ENCODE peak calls at places on chromosomes 16 and 17, in ten cellular contexts. X is CD8-positive, alpha-beta memory T cell; O is AML-193; N is nucleus accumbens; B is Right ventricle myocardium inferior; T is astrocyte; M is hypothalamus; F is fibroblast of the aortic adventitia; G is ecto neural progenitor cell; E is T follicular helper cell. P is an unnamed sample.
A peak's percentile ranks its signal among the peaks of the same experiment; 100 is the strongest.

GRCh38 chr16:50671644-50672260 is 9.4 kb downstream of the SNX20 start:
- DNase-seq in X (peak; percentile 22), O (peak; percentile 61), N (no peak), B (no peak), T (no peak), M (no peak), F (peak; percentile 32), G (no peak), E (no peak), P (no peak)

GRCh38 chr16:49697631-49698030 is 158.3 kb downstream of the ZNF423 start:
- DNase-seq in X (no peak), O (no peak), N (no peak), B (no peak), T (no peak), M (no peak), F (no peak), G (no peak), E (no peak), P (no peak)

GRCh38 chr17:76843703-76844484 is 24.3 kb upstream of the MGAT5B start:
- DNase-seq in X (no peak), O (no peak), N (no peak), B (no peak), T (no peak), M (no peak), F (no peak), G (no peak), E (no peak), P (no peak)

GRCh38 chr17:79997004-79997673 is 38.5 kb downstream of the TBC1D16 start:
- DNase-seq in X (peak; percentile 92), O (peak; percentile 99), N (no peak), B (peak; percentile 75), T (no peak), M (no peak), F (no peak), G (no peak), E (peak; percentile 67), P (peak; percentile 42)

GRCh38 chr17:1469231-1469852 is 13.3 kb upstream of the CRK start:
- DNase-seq in X (no peak), O (no peak), N (no peak), B (peak; percentile 16), T (peak; percentile 78), M (no peak), F (no peak), G (peak; percentile 74), E (no peak), P (no peak)

GRCh38 chr16:87305505-87306391 is 11.4 kb downstream of the C16orf95 start:
- DNase-seq in X (no peak), O (no peak), N (no peak), B (no peak), T (no peak), M (no peak), F (no peak), G (peak; percentile 56), E (no peak), P (no peak)

GRCh38 chr16:80014241-80014939 is 413.9 kb upstream of the MAF start:
- DNase-seq in X (no peak), O (no peak), N (no peak), B (no peak), T (peak; percentile 25), M (no peak), F (no peak), G (no peak), E (no peak), P (no peak)

GRCh38 chr17:55420067-55420775 is 1.4 kb downstream of the MMD start:
- DNase-seq in X (peak; percentile 32), O (peak; percentile 69), N (no peak), B (no peak), T (no peak), M (no peak), F (no peak), G (no peak), E (no peak), P (no peak)

GRCh38 chr16:23836404-23837291 is 865 bp downstream of the PRKCB start:
- DNase-seq in X (peak; percentile 58), O (peak; percentile 86), N (peak; percentile 5), B (peak; percentile 84), T (no peak), M (no peak), F (no peak), G (peak; percentile 69), E (peak; percentile 47), P (no peak)

GRCh38 chr16:17992416-17992815 is 344.1 kb downstream of the NPIPA8 start:
- DNase-seq in X (no peak), O (no peak), N (no peak), B (no peak), T (no peak), M (no peak), F (no peak), G (no peak), E (no peak), P (no peak)

GRCh38 chr17:13036776-13037175 is 18.9 kb upstream of the ELAC2 start:
- DNase-seq in X (no peak), O (no peak), N (no peak), B (no peak), T (no peak), M (no peak), F (peak; percentile 43), G (no peak), E (no peak), P (no peak)

GRCh38 chr17:66302761-66303626 is 581 bp downstream of the PRKCA start:
- DNase-seq in X (peak; percentile 55), O (no peak), N (no peak), B (peak; percentile 78), T (peak; percentile 44), M (peak; percentile 71), F (peak; percentile 61), G (peak; percentile 90), E (peak; percentile 20), P (no peak)

GRCh38 chr16:17050468-17050867 is 420.3 kb downstream of the XYLT1 start:
- DNase-seq in X (no peak), O (no peak), N (no peak), B (no peak), T (no peak), M (no peak), F (no peak), G (no peak), E (no peak), P (no peak)

GRCh38 chr17:82305727-82306300 is 11.6 kb downstream of the CD7 start:
- DNase-seq in X (no peak), O (no peak), N (no peak), B (no peak), T (no peak), M (no peak), F (no peak), G (no peak), E (no peak), P (no peak)

GRCh38 chr17:58568050-58568830 is 53.8 kb upstream of the MTMR4 start:
- DNase-seq in X (no peak), O (peak; percentile 60), N (no peak), B (no peak), T (no peak), M (no peak), F (no peak), G (no peak), E (no peak), P (no peak)

GRCh38 chr17:76549539-76549938 is 9.7 kb downstream of the PRCD start:
- DNase-seq in X (no peak), O (no peak), N (no peak), B (no peak), T (no peak), M (no peak), F (no peak), G (no peak), E (no peak), P (no peak)

GRCh38 chr16:12315330-12316138 is 339.0 kb downstream of the SNX29 start:
- DNase-seq in X (no peak), O (no peak), N (no peak), B (no peak), T (no peak), M (no peak), F (no peak), G (no peak), E (no peak), P (no peak)

GRCh38 chr16:53852678-53853077 is 148.7 kb downstream of the FTO start:
- DNase-seq in X (no peak), O (no peak), N (no peak), B (no peak), T (no peak), M (no peak), F (peak; percentile 17), G (no peak), E (no peak), P (no peak)

GRCh38 chr17:12553625-12554024 is 112.1 kb upstream of the MYOCD start:
- DNase-seq in X (no peak), O (no peak), N (no peak), B (no peak), T (no peak), M (no peak), F (no peak), G (no peak), E (no peak), P (no peak)

GRCh38 chr17:17344507-17345293 is 41.5 kb downstream of the NT5M start:
- DNase-seq in X (no peak), O (no peak), N (no peak), B (no peak), T (no peak), M (peak; percentile 45), F (no peak), G (peak; percentile 45), E (no peak), P (no peak)

GRCh38 chr17:42182927-42183734 is 2.1 kb downstream of the HCRT start:
- DNase-seq in X (no peak), O (no peak), N (no peak), B (no peak), T (peak; percentile 23), M (no peak), F (peak; percentile 28), G (no peak), E (no peak), P (no peak)

GRCh38 chr17:82645516-82645915 is 2.7 kb downstream of the WDR45B start:
- DNase-seq in X (no peak), O (no peak), N (no peak), B (no peak), T (peak; percentile 5), M (no peak), F (no peak), G (no peak), E (no peak), P (no peak)

GRCh38 chr16:49484936-49485335 is 111.3 kb downstream of the C16orf78 start:
- DNase-seq in X (no peak), O (no peak), N (no peak), B (no peak), T (no peak), M (no peak), F (no peak), G (no peak), E (no peak), P (no peak)

GRCh38 chr17:55037828-55038227 is 69.3 kb downstream of the STXBP4 start:
- DNase-seq in X (no peak), O (no peak), N (no peak), B (no peak), T (no peak), M (no peak), F (no peak), G (no peak), E (no peak), P (no peak)

GRCh38 chr17:70165383-70165782 is 3.9 kb upstream of the KCNJ2 start:
- DNase-seq in X (no peak), O (no peak), N (no peak), B (no peak), T (no peak), M (no peak), F (no peak), G (no peak), E (no peak), P (no peak)

GRCh38 chr16:85557976-85558589 is 55.0 kb upstream of the GSE1 start:
- DNase-seq in X (peak; percentile 29), O (no peak), N (no peak), B (peak; percentile 31), T (no peak), M (no peak), F (no peak), G (no peak), E (no peak), P (no peak)

GRCh38 chr17:19255279-19255678 is 18.1 kb downstream of the EPN2 start:
- DNase-seq in X (no peak), O (no peak), N (no peak), B (no peak), T (no peak), M (no peak), F (no peak), G (no peak), E (no peak), P (no peak)

GRCh38 chr16:11098601-11099377 is 154.4 kb downstream of the CLEC16A start:
- DNase-seq in X (no peak), O (no peak), N (peak; percentile 10), B (no peak), T (no peak), M (peak; percentile 64), F (no peak), G (no peak), E (no peak), P (no peak)